ENCODE peak calls at places on chromosomes 2 and 18, in six cellular contexts. One of them, this sample, is unnamed.
A peak's percentile ranks its signal among the peaks of the same experiment; 100 is the strongest.

GRCh38 chr2:207200136-207200535 is 34.4 kb upstream of the KLF7 start:
- DNase-seq in RWPE1: no peak
- DNase-seq in thoracic aorta: no peak
- DNase-seq in testis: no peak
- DNase-seq in spleen: no peak
- DNase-seq in cardiac muscle cell: no peak
- DNase-seq in this sample: no peak

GRCh38 chr2:69911985-69912563 is 2.8 kb upstream of the MXD1 start:
- DNase-seq in RWPE1: peak; percentile 50
- DNase-seq in testis: no peak
- DNase-seq in thoracic aorta: no peak
- DNase-seq in spleen: no peak
- DNase-seq in cardiac muscle cell: peak; percentile 59
- DNase-seq in this sample: no peak

GRCh38 chr2:175929850-175930249 is 72.2 kb downstream of the LNPK start:
- DNase-seq in testis: no peak
- DNase-seq in cardiac muscle cell: peak; percentile 3
- DNase-seq in thoracic aorta: no peak
- DNase-seq in spleen: no peak
- DNase-seq in RWPE1: no peak
- DNase-seq in this sample: no peak

GRCh38 chr18:12857215-12857924 is 26.7 kb downstream of the PTPN2 start:
- DNase-seq in testis: no peak
- DNase-seq in thoracic aorta: no peak
- DNase-seq in RWPE1: no peak
- DNase-seq in spleen: no peak
- DNase-seq in cardiac muscle cell: no peak
- DNase-seq in this sample: peak; percentile 24

GRCh38 chr2:23384551-23385349 is at the start of gene KLHL29:
- DNase-seq in testis: peak; percentile 89
- DNase-seq in cardiac muscle cell: peak; percentile 82
- DNase-seq in thoracic aorta: no peak
- DNase-seq in RWPE1: peak; percentile 92
- DNase-seq in spleen: peak; percentile 90
- DNase-seq in this sample: peak; percentile 81

GRCh38 chr2:28434600-28434989 is 41.9 kb downstream of the FOSL2 start:
- DNase-seq in RWPE1: no peak
- DNase-seq in thoracic aorta: no peak
- DNase-seq in testis: no peak
- DNase-seq in cardiac muscle cell: no peak
- DNase-seq in spleen: peak; percentile 34
- DNase-seq in this sample: no peak

GRCh38 chr18:24543408-24544140 is 83.1 kb downstream of the HRH4 start:
- DNase-seq in RWPE1: no peak
- DNase-seq in spleen: no peak
- DNase-seq in cardiac muscle cell: no peak
- DNase-seq in thoracic aorta: no peak
- DNase-seq in testis: no peak
- DNase-seq in this sample: no peak

GRCh38 chr2:37869756-37870155 is 55.3 kb upstream of the RMDN2 start:
- DNase-seq in testis: no peak
- DNase-seq in spleen: no peak
- DNase-seq in thoracic aorta: no peak
- DNase-seq in RWPE1: no peak
- DNase-seq in cardiac muscle cell: no peak
- DNase-seq in this sample: no peak

GRCh38 chr2:19035238-19035637 is 323.2 kb downstream of the OSR1 start:
- DNase-seq in RWPE1: no peak
- DNase-seq in spleen: no peak
- DNase-seq in thoracic aorta: no peak
- DNase-seq in cardiac muscle cell: no peak
- DNase-seq in testis: peak; percentile 78
- DNase-seq in this sample: no peak

GRCh38 chr2:54666741-54667639 is 56.5 kb upstream of the EML6 start:
- DNase-seq in spleen: no peak
- DNase-seq in thoracic aorta: no peak
- DNase-seq in cardiac muscle cell: no peak
- DNase-seq in testis: no peak
- DNase-seq in RWPE1: no peak
- DNase-seq in this sample: no peak

GRCh38 chr2:33069894-33070651 is 123.3 kb downstream of the LTBP1 start:
- DNase-seq in thoracic aorta: peak; percentile 77
- DNase-seq in cardiac muscle cell: no peak
- DNase-seq in spleen: no peak
- DNase-seq in testis: no peak
- DNase-seq in RWPE1: peak; percentile 90
- DNase-seq in this sample: no peak

GRCh38 chr2:207902822-207903221 is 122.5 kb downstream of the PLEKHM3 start:
- DNase-seq in spleen: no peak
- DNase-seq in cardiac muscle cell: no peak
- DNase-seq in testis: no peak
- DNase-seq in RWPE1: no peak
- DNase-seq in thoracic aorta: no peak
- DNase-seq in this sample: no peak

GRCh38 chr2:36912692-36913091 is 53.6 kb downstream of the STRN start:
- DNase-seq in cardiac muscle cell: no peak
- DNase-seq in thoracic aorta: no peak
- DNase-seq in testis: no peak
- DNase-seq in spleen: no peak
- DNase-seq in RWPE1: peak; percentile 23
- DNase-seq in this sample: no peak

GRCh38 chr2:128456281-128456680 is 137.6 kb upstream of the HS6ST1 start:
- DNase-seq in thoracic aorta: no peak
- DNase-seq in spleen: no peak
- DNase-seq in cardiac muscle cell: no peak
- DNase-seq in testis: no peak
- DNase-seq in RWPE1: no peak
- DNase-seq in this sample: no peak

GRCh38 chr2:130245976-130246375 is 47.7 kb upstream of the TUBA3E start:
- DNase-seq in cardiac muscle cell: no peak
- DNase-seq in spleen: no peak
- DNase-seq in RWPE1: no peak
- DNase-seq in thoracic aorta: no peak
- DNase-seq in testis: no peak
- DNase-seq in this sample: no peak

GRCh38 chr2:79159030-79159429 is 523 bp downstream of the REG3A start:
- DNase-seq in thoracic aorta: no peak
- DNase-seq in RWPE1: no peak
- DNase-seq in testis: no peak
- DNase-seq in spleen: no peak
- DNase-seq in cardiac muscle cell: no peak
- DNase-seq in this sample: no peak

GRCh38 chr18:22544626-22545025 is 126.9 kb upstream of the CTAGE1 start:
- DNase-seq in RWPE1: no peak
- DNase-seq in thoracic aorta: no peak
- DNase-seq in spleen: no peak
- DNase-seq in testis: no peak
- DNase-seq in cardiac muscle cell: no peak
- DNase-seq in this sample: no peak

GRCh38 chr2:9539530-9539929 is 16.1 kb downstream of the ADAM17 start:
- DNase-seq in thoracic aorta: no peak
- DNase-seq in spleen: no peak
- DNase-seq in testis: no peak
- DNase-seq in RWPE1: no peak
- DNase-seq in cardiac muscle cell: no peak
- DNase-seq in this sample: no peak

GRCh38 chr2:61770298-61770697 is 83.6 kb downstream of the FAM161A start:
- DNase-seq in cardiac muscle cell: no peak
- DNase-seq in testis: no peak
- DNase-seq in spleen: no peak
- DNase-seq in thoracic aorta: no peak
- DNase-seq in RWPE1: peak; percentile 17
- DNase-seq in this sample: no peak

DNA sequence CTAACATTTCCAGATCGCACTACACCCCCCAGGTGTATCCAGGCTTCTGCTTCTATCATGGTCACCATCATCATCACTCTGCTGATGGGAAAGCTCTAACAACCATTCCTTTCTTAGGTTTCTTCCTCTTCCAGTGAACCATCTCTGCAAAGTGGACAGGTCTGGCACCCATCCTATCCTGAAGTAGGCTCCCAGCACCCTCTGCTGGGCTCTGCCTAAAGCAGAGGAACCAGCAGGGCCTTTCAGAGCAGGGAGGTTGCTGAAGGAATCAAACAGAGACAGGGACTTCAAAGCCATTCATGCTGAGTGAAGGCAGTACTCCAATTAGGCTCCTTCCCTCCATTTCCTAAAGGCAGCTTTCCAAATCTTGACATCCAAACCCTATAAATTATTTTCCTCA is 27.2 kb upstream of the SATB2 start:
- DNase-seq in cardiac muscle cell: no peak
- DNase-seq in thoracic aorta: no peak
- DNase-seq in spleen: no peak
- DNase-seq in RWPE1: no peak
- DNase-seq in testis: no peak
- DNase-seq in this sample: no peak
- TF ChIP-seq CTCF in cardiac muscle cell: no peak
- TF ChIP-seq CTCF in thoracic aorta: no peak
- TF ChIP-seq CTCF in spleen: no peak
- TF ChIP-seq CTCF in RWPE1: no peak
- TF ChIP-seq CTCF in testis: no peak
- TF ChIP-seq CTCF in this sample: peak; percentile 50

DNA sequence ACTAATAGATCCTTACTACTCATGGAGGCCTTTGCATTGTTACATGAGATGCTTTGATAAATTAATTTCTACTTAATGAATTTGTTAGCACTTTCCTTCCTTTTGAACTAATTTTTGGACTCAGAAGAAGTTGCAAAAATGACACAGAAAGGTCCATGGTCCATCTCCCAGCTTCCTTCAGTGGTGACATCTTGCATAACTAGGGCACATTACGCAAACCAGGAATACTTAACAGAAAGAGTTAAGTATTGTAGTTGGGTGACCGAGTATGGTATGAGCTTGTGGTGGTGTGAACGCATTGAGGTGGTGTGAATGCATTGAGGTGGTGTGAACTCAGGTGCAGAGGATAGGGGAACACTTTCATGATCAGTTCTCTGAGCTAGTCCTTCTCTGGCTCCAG is 151.1 kb upstream of the TWIST2 start:
- DNase-seq in testis: no peak
- DNase-seq in cardiac muscle cell: no peak
- DNase-seq in spleen: no peak
- DNase-seq in RWPE1: no peak
- DNase-seq in thoracic aorta: no peak
- DNase-seq in this sample: no peak
- TF ChIP-seq CTCF in testis: no peak
- TF ChIP-seq CTCF in cardiac muscle cell: no peak
- TF ChIP-seq CTCF in spleen: no peak
- TF ChIP-seq CTCF in RWPE1: no peak
- TF ChIP-seq CTCF in thoracic aorta: no peak
- TF ChIP-seq CTCF in this sample: no peak

GRCh38 chr2:201419057-201419635 is 32.1 kb downstream of the TRAK2 start:
- DNase-seq in cardiac muscle cell: no peak
- DNase-seq in RWPE1: no peak
- DNase-seq in thoracic aorta: no peak
- DNase-seq in testis: peak; percentile 48
- DNase-seq in spleen: no peak
- DNase-seq in this sample: no peak
- TF ChIP-seq CTCF in cardiac muscle cell: no peak
- TF ChIP-seq CTCF in RWPE1: no peak
- TF ChIP-seq CTCF in thoracic aorta: no peak
- TF ChIP-seq CTCF in testis: no peak
- TF ChIP-seq CTCF in spleen: no peak
- TF ChIP-seq CTCF in this sample: no peak

GRCh38 chr2:238441262-238442114 is 14.8 kb downstream of the ASB1 start:
- DNase-seq in spleen: no peak
- DNase-seq in RWPE1: no peak
- DNase-seq in cardiac muscle cell: no peak
- DNase-seq in thoracic aorta: no peak
- DNase-seq in testis: no peak
- DNase-seq in this sample: no peak
- TF ChIP-seq CTCF in spleen: no peak
- TF ChIP-seq CTCF in RWPE1: no peak
- TF ChIP-seq CTCF in cardiac muscle cell: peak; percentile 28
- TF ChIP-seq CTCF in thoracic aorta: no peak
- TF ChIP-seq CTCF in testis: no peak
- TF ChIP-seq CTCF in this sample: no peak

GRCh38 chr2:16487686-16488085 is 177.9 kb downstream of the CYRIA start:
- DNase-seq in spleen: no peak
- DNase-seq in thoracic aorta: no peak
- DNase-seq in RWPE1: peak; percentile 25
- DNase-seq in testis: peak; percentile 29
- DNase-seq in cardiac muscle cell: peak; percentile 62
- DNase-seq in this sample: no peak
- TF ChIP-seq CTCF in spleen: no peak
- TF ChIP-seq CTCF in thoracic aorta: no peak
- TF ChIP-seq CTCF in RWPE1: peak; percentile 19
- TF ChIP-seq CTCF in testis: peak; percentile 38
- TF ChIP-seq CTCF in cardiac muscle cell: peak; percentile 26
- TF ChIP-seq CTCF in this sample: peak; percentile 17

GRCh38 chr2:105455488-105455991 is 56.7 kb upstream of the FHL2 start:
- DNase-seq in RWPE1: peak; percentile 96
- DNase-seq in thoracic aorta: no peak
- DNase-seq in cardiac muscle cell: no peak
- DNase-seq in spleen: no peak
- DNase-seq in testis: no peak
- DNase-seq in this sample: no peak

GRCh38 chr2:105458076-105458475 is 59.2 kb upstream of the FHL2 start:
- DNase-seq in spleen: no peak
- DNase-seq in testis: no peak
- DNase-seq in cardiac muscle cell: no peak
- DNase-seq in RWPE1: no peak
- DNase-seq in thoracic aorta: no peak
- DNase-seq in this sample: no peak

GRCh38 chr2:105451571-105452140 is 52.8 kb upstream of the FHL2 start:
- DNase-seq in thoracic aorta: no peak
- DNase-seq in cardiac muscle cell: no peak
- DNase-seq in spleen: no peak
- DNase-seq in RWPE1: no peak
- DNase-seq in testis: no peak
- DNase-seq in this sample: no peak

GRCh38 chr2:105450495-105450894 is 51.6 kb upstream of the FHL2 start:
- DNase-seq in testis: no peak
- DNase-seq in cardiac muscle cell: no peak
- DNase-seq in spleen: no peak
- DNase-seq in RWPE1: no peak
- DNase-seq in thoracic aorta: no peak
- DNase-seq in this sample: no peak

GRCh38 chr2:105454801-105455485 is 56.1 kb upstream of the FHL2 start:
- DNase-seq in cardiac muscle cell: peak; percentile 44
- DNase-seq in testis: peak; percentile 50
- DNase-seq in spleen: no peak
- DNase-seq in RWPE1: peak; percentile 69
- DNase-seq in thoracic aorta: no peak
- DNase-seq in this sample: no peak
- TF ChIP-seq CTCF in cardiac muscle cell: peak; percentile 64
- TF ChIP-seq CTCF in testis: peak; percentile 13
- TF ChIP-seq CTCF in spleen: no peak
- TF ChIP-seq CTCF in RWPE1: no peak
- TF ChIP-seq CTCF in thoracic aorta: no peak
- TF ChIP-seq CTCF in this sample: peak; percentile 47

DNA sequence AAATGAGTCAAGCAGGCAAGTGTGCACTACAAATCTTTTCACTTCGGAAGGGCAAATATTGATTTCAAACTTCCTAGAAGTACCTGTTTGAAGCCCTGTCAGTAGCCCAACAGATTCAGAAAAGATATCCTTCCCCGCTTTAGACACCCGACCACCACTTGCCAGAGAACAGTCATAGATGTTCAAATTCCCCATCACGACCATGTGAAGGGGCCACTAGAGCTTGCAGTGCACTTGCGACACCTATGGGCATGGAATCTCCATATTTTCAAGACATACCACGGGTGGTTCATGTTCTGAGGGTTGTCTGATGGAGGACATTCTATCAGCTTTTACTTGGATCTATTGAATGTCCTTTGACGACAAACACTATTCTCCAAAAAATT is 23.8 kb downstream of the GNLY start:
- DNase-seq in cardiac muscle cell: no peak
- DNase-seq in spleen: no peak
- DNase-seq in thoracic aorta: no peak
- DNase-seq in testis: no peak
- DNase-seq in RWPE1: no peak
- DNase-seq in this sample: no peak
- TF ChIP-seq CTCF in cardiac muscle cell: no peak
- TF ChIP-seq CTCF in spleen: no peak
- TF ChIP-seq CTCF in thoracic aorta: no peak
- TF ChIP-seq CTCF in testis: no peak
- TF ChIP-seq CTCF in RWPE1: no peak
- TF ChIP-seq CTCF in this sample: no peak